ENCODE peak calls at places on chromosomes 11 and 22, in four cellular contexts. K is activated CD4-positive, alpha-beta T cell treated with anti-CD3 and anti-CD28 coated beads for 24 hours; Z is cerebellum; T is stimulated activated CD4-positive, alpha-beta T cell treated with anti-CD3 and anti-CD28 coated beads, Interleukin-2, amount 100 ng/mL, for 48 hours. M is an unnamed sample.

GRCh38 chr22:20566420-20567260 is 59.2 kb downstream of the MED15 start:
- DNase-seq in K (no peak), Z (no peak), T (no peak), M (no peak)

GRCh38 chr11:104946907-104947306 is 21.5 kb downstream of the CASP4 start:
- DNase-seq in K (peak), Z (no peak), T (no peak), M (peak)

GRCh38 chr22:49036513-49036912 is 791.2 kb downstream of the BRD1 start:
- DNase-seq in K (no peak), Z (no peak), T (no peak), M (no peak)

GRCh38 chr11:119109843-119110242 is 2.7 kb downstream of the C2CD2L start:
- DNase-seq in K (no peak), Z (no peak), T (no peak), M (no peak)

GRCh38 chr11:86047275-86047991 is 21.5 kb downstream of the PICALM start:
- DNase-seq in K (no peak), Z (no peak), T (no peak), M (no peak)

GRCh38 chr22:23306438-23306921 is 126.2 kb downstream of the BCR start:
- DNase-seq in K (no peak), Z (peak), T (no peak), M (no peak)

GRCh38 chr11:77065878-77066228 is 918 bp upstream of the CAPN5 start:
- DNase-seq in K (no peak), Z (no peak), T (no peak), M (no peak)

GRCh38 chr22:20441631-20442484 is 4.2 kb upstream of the SCARF2 start:
- DNase-seq in K (no peak), Z (no peak), T (no peak), M (no peak)

GRCh38 chr22:27682438-27682837 is 119.1 kb downstream of the MN1 start:
- DNase-seq in K (no peak), Z (no peak), T (no peak), M (no peak)

GRCh38 chr22:30301995-30302809 is 12.9 kb upstream of the CASTOR1 start:
- DNase-seq in K (no peak), Z (no peak), T (no peak), M (no peak)

GRCh38 chr11:87739766-87740165 is 435.5 kb downstream of the RAB38 start:
- DNase-seq in K (no peak), Z (no peak), T (no peak), M (no peak)

GRCh38 chr11:35010656-35011055 is 94.2 kb downstream of the PDHX start:
- DNase-seq in K (no peak), Z (no peak), T (no peak), M (no peak)

GRCh38 chr22:30325724-30326703 is 727 bp downstream of the TBC1D10A start:
- DNase-seq in K (no peak), Z (peak), T (no peak), M (no peak)

GRCh38 chr11:109785714-109786113 is 307.5 kb upstream of the ZC3H12C start:
- DNase-seq in K (no peak), Z (no peak), T (no peak), M (no peak)

GRCh38 chr11:70111269-70112016 is 33.3 kb downstream of the ANO1 start:
- DNase-seq in K (no peak), Z (no peak), T (no peak), M (no peak)

GRCh38 chr22:27949421-27949820 is 30.4 kb upstream of the PITPNB start:
- DNase-seq in K (no peak), Z (no peak), T (no peak), M (no peak)

GRCh38 chr11:288328-289144 is at the start of gene PGGHG:
- DNase-seq in K (no peak), Z (peak), T (no peak), M (peak)

GRCh38 chr11:82864268-82864667 is 36.0 kb downstream of the PRCP start:
- DNase-seq in K (no peak), Z (no peak), T (no peak), M (peak)

GRCh38 chr11:1758611-1759150 is 5.0 kb downstream of the CTSD start:
- DNase-seq in K (no peak), Z (no peak), T (no peak), M (no peak)

GRCh38 chr11:2578934-2579280 is 120.9 kb downstream of the KCNQ1OT1 start:
- DNase-seq in K (no peak), Z (no peak), T (no peak), M (no peak)

GRCh38 chr11:94576306-94576705 is 9.1 kb downstream of the PIWIL4 start:
- DNase-seq in K (no peak), Z (no peak), T (no peak), M (no peak)

GRCh38 chr11:102171101-102171500 is 60.9 kb downstream of the YAP1 start:
- DNase-seq in K (no peak), Z (no peak), T (no peak), M (no peak)

GRCh38 chr11:75352417-75353206 is 1.2 kb upstream of the ARRB1 start:
- DNase-seq in K (no peak), Z (no peak), T (no peak), M (no peak)

GRCh38 chr22:48745842-48746788 is 1081.6 kb downstream of the BRD1 start:
- DNase-seq in K (no peak), Z (no peak), T (no peak), M (no peak)

GRCh38 chr22:38796262-38796957 is 2.5 kb upstream of the DNAL4 start:
- DNase-seq in K (no peak), Z (no peak), T (no peak), M (no peak)

GRCh38 chr11:11446562-11446961 is 93.5 kb upstream of the CSNK2A3 start:
- DNase-seq in K (no peak), Z (no peak), T (no peak), M (no peak)

GRCh38 chr22:46797355-46797754 is 34.9 kb downstream of the TBC1D22A start:
- DNase-seq in K (no peak), Z (no peak), T (no peak), M (peak)

GRCh38 chr11:119316017-119316728 is 757 bp downstream of the MCAM start:
- DNase-seq in K (no peak), Z (peak), T (no peak), M (peak)

GRCh38 chr22:45317551-45318167 is 7.9 kb downstream of the FAM118A start:
- DNase-seq in K (no peak), Z (peak), T (no peak), M (peak)

GRCh38 chr22:47154621-47155081 is 392.2 kb downstream of the TBC1D22A start:
- DNase-seq in K (no peak), Z (peak), T (no peak), M (peak)

GRCh38 chr11:134578807-134579708 is 167.0 kb upstream of the B3GAT1 start:
- DNase-seq in K (no peak), Z (no peak), T (no peak), M (no peak)

GRCh38 chr11:15114501-15115475 is at the start of gene INSC:
- DNase-seq in K (no peak), Z (peak), T (no peak), M (no peak)

GRCh38 chr11:62404918-62405317 is 13.9 kb upstream of the SCGB1A1 start:
- DNase-seq in K (no peak), Z (no peak), T (no peak), M (no peak)

GRCh38 chr11:65120831-65121230 is 1.1 kb downstream of the FAU start:
- DNase-seq in K (no peak), Z (no peak), T (no peak), M (no peak)

GRCh38 chr22:24338701-24339451 is 68.2 kb downstream of the SPECC1L start:
- DNase-seq in K (no peak), Z (no peak), T (no peak), M (no peak)

GRCh38 chr22:36164621-36165020 is 4.1 kb upstream of the APOL3 start:
- DNase-seq in K (no peak), Z (no peak), T (no peak), M (no peak)

GRCh38 chr11:1746516-1746931 is 3.9 kb downstream of the IFITM10 start:
- DNase-seq in K (no peak), Z (no peak), T (no peak), M (no peak)